ENCODE peak calls at places on chromosomes 1 and 21, in eight cellular contexts. Q is OCI-LY7, S is HFFc6, R is foreskin keratinocyte, G is ovary, H is uterus, B is PC-3, D is mammary epithelial cell. E is an unnamed sample.

GRCh38 chr1:240136402-240136801 is 44.7 kb downstream of the FMN2 start:
- DNase-seq in B (peak; percentile 26), Q (no peak), G (no peak), H (no peak), D (no peak), R (no peak), S (peak; percentile 58), E (no peak)

GRCh38 chr1:2564815-2565415 is 8.7 kb downstream of the TNFRSF14 start:
- DNase-seq in Q (no peak), D (no peak), H (no peak), S (no peak), R (no peak), G (no peak), B (no peak), E (no peak)

GRCh38 chr1:45359882-45360513 is 19.8 kb upstream of the MUTYH start:
- DNase-seq in Q (peak; percentile 74), G (peak; percentile 59), H (peak; percentile 64), B (peak; percentile 78), S (peak; percentile 61), R (no peak), D (peak; percentile 47), E (peak; percentile 44)

GRCh38 chr1:74502432-74502831 is 10.0 kb downstream of the LRRC53 start:
- DNase-seq in B (peak; percentile 61), R (peak; percentile 22), Q (peak; percentile 3), G (no peak), D (peak; percentile 38), H (no peak), S (no peak), E (no peak)

GRCh38 chr1:24343412-24344089 is 24.4 kb downstream of the GRHL3 start:
- DNase-seq in S (no peak), D (no peak), B (no peak), G (no peak), R (no peak), H (no peak), Q (no peak), E (no peak)

GRCh38 chr1:20371411-20371810 is 80.7 kb downstream of the VWA5B1 start:
- DNase-seq in R (no peak), B (peak; percentile 18), H (no peak), Q (no peak), G (no peak), S (no peak), D (peak; percentile 20), E (no peak)

GRCh38 chr1:173411835-173412742 is 65.0 kb upstream of the PRDX6 start:
- DNase-seq in H (no peak), Q (peak; percentile 41), D (no peak), G (peak; percentile 50), R (no peak), S (peak; percentile 90), B (peak; percentile 88), E (peak; percentile 63)

GRCh38 chr1:101122452-101123166 is 97.0 kb upstream of the DPH5 start:
- DNase-seq in R (no peak), H (no peak), D (peak; percentile 18), B (no peak), Q (no peak), G (no peak), S (no peak), E (no peak)

GRCh38 chr21:10466200-10466599 is 55.2 kb upstream of the TPTE start:
- DNase-seq in S (no peak), G (no peak), H (no peak), B (no peak), R (no peak), D (no peak), Q (no peak), E (no peak)

GRCh38 chr1:193932979-193933378 is 746.6 kb upstream of the B3GALT2 start:
- DNase-seq in R (no peak), H (no peak), Q (no peak), S (no peak), G (no peak), D (no peak), B (no peak), E (no peak)

GRCh38 chr1:180563013-180563827 is 4.5 kb downstream of the OVAAL start:
- DNase-seq in R (peak; percentile 65), Q (no peak), B (no peak), S (peak; percentile 68), H (no peak), D (peak; percentile 61), G (no peak), E (no peak)

DNA sequence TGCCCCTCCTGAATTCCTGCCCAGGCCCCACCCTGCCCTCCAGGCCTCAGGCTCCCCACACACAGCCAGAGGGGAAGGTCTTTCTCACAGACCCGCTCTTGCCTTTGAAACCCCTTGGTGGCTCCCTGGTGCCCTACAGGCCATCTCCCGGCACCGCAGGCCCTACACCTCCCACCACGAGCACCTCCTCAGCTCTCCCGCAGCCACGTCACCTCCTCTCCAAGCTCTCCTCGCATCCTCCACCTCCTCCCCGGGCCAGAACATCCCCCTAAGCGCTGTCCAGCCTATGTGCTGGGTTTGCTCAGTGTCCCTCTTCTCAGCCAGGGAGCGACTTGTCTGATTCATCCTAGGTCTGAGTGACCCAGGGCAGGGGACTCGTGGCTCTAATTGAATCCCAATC is 66.4 kb downstream of the DMRTB1 start:
- DNase-seq in D (no peak), B (no peak), Q (no peak), R (no peak), H (no peak), S (peak; percentile 32), G (no peak), E (no peak)
- TF ChIP-seq CTCF in D (no peak), B (no peak), Q (no peak), R (no peak), H (no peak), S (peak; percentile 10), G (no peak), E (no peak)

DNA sequence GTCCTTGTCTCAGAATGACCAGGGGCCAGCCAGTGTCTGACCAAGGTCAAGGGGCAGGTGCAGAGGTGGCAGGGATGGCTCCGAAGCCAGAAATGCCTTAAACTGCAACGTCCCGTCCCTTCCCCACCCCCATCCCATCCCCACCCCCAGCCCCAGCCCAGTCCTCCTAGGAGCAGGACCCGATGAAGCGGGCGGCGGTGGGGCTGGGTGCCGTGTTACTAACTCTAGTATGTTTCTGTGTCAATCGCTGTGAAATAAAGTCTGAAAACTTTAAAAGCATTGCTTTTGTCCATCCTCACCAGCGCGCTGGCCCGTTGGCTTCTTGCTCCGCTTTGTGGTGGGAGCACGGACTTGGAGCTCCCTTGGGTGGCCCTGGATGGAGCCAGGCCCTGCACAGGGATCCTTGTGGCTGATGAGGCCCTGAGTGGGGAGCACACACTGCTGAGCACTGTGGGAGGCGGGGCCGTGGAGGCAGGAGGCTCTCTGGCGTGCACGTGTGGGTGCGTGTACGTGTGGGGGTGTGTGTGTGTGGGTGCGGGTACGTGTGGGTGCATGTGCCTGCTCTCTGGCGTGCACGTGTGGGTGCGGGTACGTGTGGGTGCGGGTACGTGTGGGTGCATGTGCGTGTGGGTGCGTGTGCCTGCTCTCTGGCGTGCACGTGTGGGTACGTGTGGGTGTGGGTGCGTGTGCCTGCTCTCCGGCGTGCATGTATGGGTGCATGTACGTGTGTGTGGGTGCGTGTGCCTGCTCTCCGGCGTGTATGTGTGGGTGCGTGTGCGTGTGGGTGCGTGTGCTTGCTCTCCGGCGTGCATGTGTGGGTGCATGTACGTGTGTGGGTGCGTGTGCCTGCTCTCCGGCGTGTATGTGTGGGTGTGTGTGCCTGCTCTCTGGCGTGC is 18.0 kb downstream of the RNF223 start:
- DNase-seq in H (no peak), Q (no peak), B (no peak), G (no peak), S (no peak), R (no peak), D (no peak), E (no peak)
- TF ChIP-seq CTCF in H (no peak), Q (no peak), B (no peak), G (no peak), S (no peak), R (no peak), D (no peak), E (no peak)

DNA sequence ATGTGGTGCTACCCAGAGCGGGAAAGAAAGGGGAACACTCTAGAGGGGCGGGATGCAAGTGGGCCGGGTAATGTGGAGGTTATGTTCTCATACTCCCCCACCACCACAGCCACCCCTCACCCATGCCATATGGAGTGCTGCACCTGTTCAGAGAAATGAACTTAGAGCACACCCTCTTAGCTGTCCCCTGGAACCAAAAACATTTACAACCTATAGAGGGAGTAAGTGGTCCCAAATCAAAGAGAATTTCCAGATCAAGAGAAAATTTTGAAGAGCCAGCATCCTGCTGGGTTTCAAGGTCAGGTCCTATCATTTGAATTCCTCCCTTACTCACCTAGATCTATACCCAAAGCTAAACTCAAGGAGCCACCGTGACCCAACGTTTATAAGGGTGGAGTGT is 319.5 kb downstream of the BRINP2 start:
- DNase-seq in B (peak; percentile 6), G (no peak), S (no peak), Q (no peak), D (no peak), H (no peak), R (no peak), E (no peak)
- TF ChIP-seq CTCF in B (peak; percentile 29), G (no peak), S (no peak), Q (no peak), D (no peak), H (no peak), R (peak; percentile 27), E (no peak)

DNA sequence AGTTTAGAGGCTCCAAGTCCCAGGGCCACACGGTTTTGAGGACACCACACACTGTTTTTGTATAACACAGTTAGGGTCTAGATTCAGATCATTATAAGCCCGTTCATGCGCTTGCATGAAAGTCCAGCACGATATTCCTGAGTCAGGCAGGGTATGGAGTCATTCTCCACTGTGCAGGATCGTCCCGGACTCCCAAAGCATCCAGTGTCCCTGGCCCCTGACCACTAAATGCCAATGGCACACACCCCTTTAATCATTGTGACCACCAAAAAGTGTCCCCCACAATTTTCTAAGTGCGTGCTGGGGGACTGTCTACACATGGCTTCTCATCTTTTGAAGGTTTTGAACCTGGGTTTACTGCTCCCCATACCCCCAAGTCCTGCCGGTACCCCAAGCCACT is 27.1 kb upstream of the PTPRF start:
- DNase-seq in S (no peak), B (no peak), D (no peak), G (no peak), Q (no peak), R (no peak), H (no peak), E (no peak)
- TF ChIP-seq CTCF in S (no peak), B (no peak), D (no peak), G (no peak), Q (no peak), R (no peak), H (no peak), E (no peak)

GRCh38 chr1:231392380-231393131 is 29.5 kb downstream of the EGLN1 start:
- DNase-seq in D (no peak), R (no peak), G (no peak), Q (no peak), B (no peak), H (no peak), S (no peak), E (no peak)
- TF ChIP-seq CTCF in D (no peak), R (no peak), G (no peak), Q (no peak), B (no peak), H (no peak), S (peak; percentile 7), E (no peak)

GRCh38 chr1:199113265-199113869 is 474.5 kb downstream of the PTPRC start:
- DNase-seq in H (no peak), Q (peak; percentile 80), S (peak; percentile 47), R (peak; percentile 31), D (peak; percentile 39), B (peak; percentile 73), G (no peak), E (peak; percentile 35)
- TF ChIP-seq CTCF in H (no peak), Q (peak; percentile 98), S (peak; percentile 92), R (peak; percentile 82), D (peak; percentile 89), B (peak; percentile 82), G (no peak), E (peak; percentile 85)

E was measured in AG09319.